ENCODE peak calls at places on chromosomes 3 and 15, in ten cellular contexts. One of them, this sample, is unnamed.

GRCh38 chr15:39140060-39140604 is 440.7 kb upstream of the THBS1 start:
- DNase-seq in endothelial cell: peak
- DNase-seq in mucosa of descending colon: no peak
- DNase-seq in esophagus squamous epithelium: no peak
- DNase-seq in HFFc6: peak
- DNase-seq in CD8-positive, alpha-beta T cell: no peak
- DNase-seq in PC-3: peak
- DNase-seq in neural crest cell: no peak
- DNase-seq in GM12865: no peak
- DNase-seq in CD4-positive, alpha-beta T cell: no peak
- DNase-seq in this sample: no peak

GRCh38 chr15:70400766-70401541 is 303.2 kb upstream of the TLE3 start:
- DNase-seq in endothelial cell: no peak
- DNase-seq in mucosa of descending colon: no peak
- DNase-seq in esophagus squamous epithelium: no peak
- DNase-seq in HFFc6: no peak
- DNase-seq in CD8-positive, alpha-beta T cell: no peak
- DNase-seq in PC-3: no peak
- DNase-seq in neural crest cell: no peak
- DNase-seq in GM12865: no peak
- DNase-seq in CD4-positive, alpha-beta T cell: no peak
- DNase-seq in this sample: no peak

GRCh38 chr3:25555695-25556094 is 109.0 kb downstream of the TOP2B start:
- DNase-seq in endothelial cell: no peak
- DNase-seq in mucosa of descending colon: no peak
- DNase-seq in esophagus squamous epithelium: no peak
- DNase-seq in HFFc6: no peak
- DNase-seq in CD8-positive, alpha-beta T cell: no peak
- DNase-seq in PC-3: no peak
- DNase-seq in neural crest cell: no peak
- DNase-seq in GM12865: no peak
- DNase-seq in CD4-positive, alpha-beta T cell: no peak
- DNase-seq in this sample: no peak

GRCh38 chr3:48428863-48429415 is 947 bp downstream of the PLXNB1 start:
- DNase-seq in endothelial cell: peak
- DNase-seq in mucosa of descending colon: peak
- DNase-seq in esophagus squamous epithelium: no peak
- DNase-seq in HFFc6: no peak
- DNase-seq in CD8-positive, alpha-beta T cell: no peak
- DNase-seq in PC-3: peak
- DNase-seq in neural crest cell: peak
- DNase-seq in GM12865: no peak
- DNase-seq in CD4-positive, alpha-beta T cell: no peak
- DNase-seq in this sample: peak

GRCh38 chr3:121985841-121986240 is 36.2 kb downstream of the ILDR1 start:
- DNase-seq in endothelial cell: no peak
- DNase-seq in mucosa of descending colon: no peak
- DNase-seq in esophagus squamous epithelium: no peak
- DNase-seq in HFFc6: no peak
- DNase-seq in CD8-positive, alpha-beta T cell: no peak
- DNase-seq in PC-3: no peak
- DNase-seq in neural crest cell: no peak
- DNase-seq in GM12865: no peak
- DNase-seq in CD4-positive, alpha-beta T cell: no peak
- DNase-seq in this sample: no peak

GRCh38 chr3:109072208-109072607 is 45.7 kb downstream of the MORC1 start:
- DNase-seq in endothelial cell: no peak
- DNase-seq in mucosa of descending colon: no peak
- DNase-seq in esophagus squamous epithelium: no peak
- DNase-seq in HFFc6: no peak
- DNase-seq in CD8-positive, alpha-beta T cell: no peak
- DNase-seq in PC-3: no peak
- DNase-seq in neural crest cell: no peak
- DNase-seq in GM12865: peak
- DNase-seq in CD4-positive, alpha-beta T cell: no peak
- DNase-seq in this sample: no peak

GRCh38 chr3:41026394-41027177 is 172.7 kb upstream of the CTNNB1 start:
- DNase-seq in endothelial cell: peak
- DNase-seq in mucosa of descending colon: no peak
- DNase-seq in esophagus squamous epithelium: no peak
- DNase-seq in HFFc6: no peak
- DNase-seq in CD8-positive, alpha-beta T cell: no peak
- DNase-seq in PC-3: peak
- DNase-seq in neural crest cell: peak
- DNase-seq in GM12865: no peak
- DNase-seq in CD4-positive, alpha-beta T cell: no peak
- DNase-seq in this sample: peak

GRCh38 chr3:141052570-141053069 is 1.5 kb downstream of the SPSB4 start:
- DNase-seq in endothelial cell: peak
- DNase-seq in mucosa of descending colon: no peak
- DNase-seq in esophagus squamous epithelium: no peak
- DNase-seq in HFFc6: no peak
- DNase-seq in CD8-positive, alpha-beta T cell: no peak
- DNase-seq in PC-3: no peak
- DNase-seq in neural crest cell: peak
- DNase-seq in GM12865: no peak
- DNase-seq in CD4-positive, alpha-beta T cell: no peak
- DNase-seq in this sample: peak

GRCh38 chr15:73368301-73369072 is at the start of gene HCN4:
- DNase-seq in endothelial cell: peak
- DNase-seq in mucosa of descending colon: no peak
- DNase-seq in esophagus squamous epithelium: no peak
- DNase-seq in HFFc6: no peak
- DNase-seq in CD8-positive, alpha-beta T cell: no peak
- DNase-seq in PC-3: no peak
- DNase-seq in neural crest cell: peak
- DNase-seq in GM12865: no peak
- DNase-seq in CD4-positive, alpha-beta T cell: no peak
- DNase-seq in this sample: peak

GRCh38 chr3:175270199-175270837 is 411.2 kb downstream of the NAALADL2 start:
- DNase-seq in endothelial cell: no peak
- DNase-seq in mucosa of descending colon: no peak
- DNase-seq in esophagus squamous epithelium: no peak
- DNase-seq in HFFc6: peak
- DNase-seq in CD8-positive, alpha-beta T cell: no peak
- DNase-seq in PC-3: peak
- DNase-seq in neural crest cell: no peak
- DNase-seq in GM12865: no peak
- DNase-seq in CD4-positive, alpha-beta T cell: no peak
- DNase-seq in this sample: no peak

GRCh38 chr3:139797724-139798343 is 120.1 kb upstream of the NMNAT3 start:
- DNase-seq in endothelial cell: peak
- DNase-seq in mucosa of descending colon: peak
- DNase-seq in esophagus squamous epithelium: no peak
- DNase-seq in HFFc6: no peak
- DNase-seq in CD8-positive, alpha-beta T cell: no peak
- DNase-seq in PC-3: peak
- DNase-seq in neural crest cell: peak
- DNase-seq in GM12865: peak
- DNase-seq in CD4-positive, alpha-beta T cell: no peak
- DNase-seq in this sample: peak

GRCh38 chr3:71355862-71356261 is 227.7 kb downstream of the FOXP1 start:
- DNase-seq in endothelial cell: no peak
- DNase-seq in mucosa of descending colon: no peak
- DNase-seq in esophagus squamous epithelium: no peak
- DNase-seq in HFFc6: no peak
- DNase-seq in CD8-positive, alpha-beta T cell: no peak
- DNase-seq in PC-3: no peak
- DNase-seq in neural crest cell: no peak
- DNase-seq in GM12865: no peak
- DNase-seq in CD4-positive, alpha-beta T cell: no peak
- DNase-seq in this sample: no peak

GRCh38 chr3:53162672-53163458 is 1.9 kb downstream of the PRKCD start:
- DNase-seq in endothelial cell: no peak
- DNase-seq in mucosa of descending colon: peak
- DNase-seq in esophagus squamous epithelium: peak
- DNase-seq in HFFc6: no peak
- DNase-seq in CD8-positive, alpha-beta T cell: peak
- DNase-seq in PC-3: peak
- DNase-seq in neural crest cell: no peak
- DNase-seq in GM12865: peak
- DNase-seq in CD4-positive, alpha-beta T cell: peak
- DNase-seq in this sample: no peak

GRCh38 chr3:976021-976420 is 116.8 kb upstream of the CNTN6 start:
- DNase-seq in endothelial cell: no peak
- DNase-seq in mucosa of descending colon: no peak
- DNase-seq in esophagus squamous epithelium: no peak
- DNase-seq in HFFc6: no peak
- DNase-seq in CD8-positive, alpha-beta T cell: no peak
- DNase-seq in PC-3: peak
- DNase-seq in neural crest cell: no peak
- DNase-seq in GM12865: no peak
- DNase-seq in CD4-positive, alpha-beta T cell: no peak
- DNase-seq in this sample: no peak

GRCh38 chr3:123813876-123814275 is 70.3 kb downstream of the MYLK start:
- DNase-seq in endothelial cell: no peak
- DNase-seq in mucosa of descending colon: no peak
- DNase-seq in esophagus squamous epithelium: no peak
- DNase-seq in HFFc6: peak
- DNase-seq in CD8-positive, alpha-beta T cell: no peak
- DNase-seq in PC-3: peak
- DNase-seq in neural crest cell: no peak
- DNase-seq in GM12865: no peak
- DNase-seq in CD4-positive, alpha-beta T cell: no peak
- DNase-seq in this sample: no peak

GRCh38 chr15:99122831-99123705 is 18.2 kb downstream of the SYNM start:
- DNase-seq in endothelial cell: no peak
- DNase-seq in mucosa of descending colon: no peak
- DNase-seq in esophagus squamous epithelium: no peak
- DNase-seq in HFFc6: no peak
- DNase-seq in CD8-positive, alpha-beta T cell: no peak
- DNase-seq in PC-3: peak
- DNase-seq in neural crest cell: no peak
- DNase-seq in GM12865: no peak
- DNase-seq in CD4-positive, alpha-beta T cell: no peak
- DNase-seq in this sample: no peak

GRCh38 chr15:55824857-55825613 is 82.1 kb upstream of the PRTG start:
- DNase-seq in endothelial cell: no peak
- DNase-seq in mucosa of descending colon: no peak
- DNase-seq in esophagus squamous epithelium: no peak
- DNase-seq in HFFc6: no peak
- DNase-seq in CD8-positive, alpha-beta T cell: no peak
- DNase-seq in PC-3: no peak
- DNase-seq in neural crest cell: no peak
- DNase-seq in GM12865: no peak
- DNase-seq in CD4-positive, alpha-beta T cell: no peak
- DNase-seq in this sample: no peak

GRCh38 chr15:48876057-48876456 is 1.9 kb upstream of the EID1 start:
- DNase-seq in endothelial cell: no peak
- DNase-seq in mucosa of descending colon: no peak
- DNase-seq in esophagus squamous epithelium: no peak
- DNase-seq in HFFc6: no peak
- DNase-seq in CD8-positive, alpha-beta T cell: no peak
- DNase-seq in PC-3: no peak
- DNase-seq in neural crest cell: no peak
- DNase-seq in GM12865: no peak
- DNase-seq in CD4-positive, alpha-beta T cell: no peak
- DNase-seq in this sample: no peak

GRCh38 chr3:126113733-126114132 is 29.8 kb upstream of the SLC41A3 start:
- DNase-seq in endothelial cell: peak
- DNase-seq in mucosa of descending colon: no peak
- DNase-seq in esophagus squamous epithelium: no peak
- DNase-seq in HFFc6: no peak
- DNase-seq in CD8-positive, alpha-beta T cell: no peak
- DNase-seq in PC-3: no peak
- DNase-seq in neural crest cell: no peak
- DNase-seq in GM12865: peak
- DNase-seq in CD4-positive, alpha-beta T cell: no peak
- DNase-seq in this sample: peak
- TF ChIP-seq CTCF in endothelial cell: peak
- TF ChIP-seq CTCF in mucosa of descending colon: no peak
- TF ChIP-seq CTCF in esophagus squamous epithelium: no peak
- TF ChIP-seq CTCF in HFFc6: peak
- TF ChIP-seq CTCF in CD8-positive, alpha-beta T cell: peak
- TF ChIP-seq CTCF in PC-3: peak
- TF ChIP-seq CTCF in neural crest cell: peak
- TF ChIP-seq CTCF in GM12865: peak
- TF ChIP-seq CTCF in CD4-positive, alpha-beta T cell: no peak
- TF ChIP-seq CTCF in this sample: peak

DNA sequence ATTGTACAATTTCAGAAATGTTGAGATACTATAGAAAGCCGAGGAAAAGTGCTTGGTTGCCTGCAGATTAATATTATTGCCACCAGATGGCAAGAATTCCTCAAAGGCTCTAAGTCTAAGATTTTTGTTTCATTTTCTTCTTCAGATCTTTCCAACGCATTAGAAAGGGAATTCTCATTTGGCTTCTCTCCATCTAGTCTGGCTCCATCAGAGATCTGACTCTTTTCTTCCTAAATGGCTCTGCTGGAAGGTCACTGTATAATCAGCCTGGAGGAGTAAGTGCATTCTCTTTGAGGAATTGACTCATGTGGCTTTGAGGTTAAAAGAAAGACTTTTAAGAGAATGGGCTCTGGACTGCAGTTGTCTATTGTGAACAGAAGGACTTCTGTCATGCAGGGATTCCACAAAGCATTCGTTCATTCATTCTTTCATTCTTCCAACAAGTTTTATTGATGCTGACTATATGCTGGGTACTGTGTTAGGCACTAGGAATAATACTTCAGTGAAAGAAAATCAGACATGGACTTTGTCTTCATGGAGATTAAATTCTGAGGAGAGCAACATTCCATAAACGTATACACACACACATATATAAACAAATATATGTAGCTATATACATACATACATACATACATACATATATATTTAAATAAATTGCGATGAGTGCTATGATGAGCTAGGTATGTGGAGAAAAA is 55.3 kb downstream of the SLC28A2 start:
- DNase-seq in endothelial cell: no peak
- DNase-seq in mucosa of descending colon: no peak
- DNase-seq in esophagus squamous epithelium: no peak
- DNase-seq in HFFc6: peak
- DNase-seq in CD8-positive, alpha-beta T cell: no peak
- DNase-seq in PC-3: peak
- DNase-seq in neural crest cell: no peak
- DNase-seq in GM12865: peak
- DNase-seq in CD4-positive, alpha-beta T cell: no peak
- DNase-seq in this sample: no peak
- TF ChIP-seq CTCF in endothelial cell: peak
- TF ChIP-seq CTCF in mucosa of descending colon: peak
- TF ChIP-seq CTCF in esophagus squamous epithelium: peak
- TF ChIP-seq CTCF in HFFc6: peak
- TF ChIP-seq CTCF in CD8-positive, alpha-beta T cell: no peak
- TF ChIP-seq CTCF in PC-3: peak
- TF ChIP-seq CTCF in neural crest cell: peak
- TF ChIP-seq CTCF in GM12865: peak
- TF ChIP-seq CTCF in CD4-positive, alpha-beta T cell: peak
- TF ChIP-seq CTCF in this sample: no peak

GRCh38 chr3:127133971-127134370 is 59.0 kb upstream of the PRR23E start:
- DNase-seq in endothelial cell: no peak
- DNase-seq in mucosa of descending colon: no peak
- DNase-seq in esophagus squamous epithelium: no peak
- DNase-seq in HFFc6: no peak
- DNase-seq in CD8-positive, alpha-beta T cell: no peak
- DNase-seq in PC-3: no peak
- DNase-seq in neural crest cell: no peak
- DNase-seq in GM12865: no peak
- DNase-seq in CD4-positive, alpha-beta T cell: no peak
- DNase-seq in this sample: no peak
- TF ChIP-seq CTCF in endothelial cell: no peak
- TF ChIP-seq CTCF in mucosa of descending colon: no peak
- TF ChIP-seq CTCF in esophagus squamous epithelium: no peak
- TF ChIP-seq CTCF in HFFc6: no peak
- TF ChIP-seq CTCF in CD8-positive, alpha-beta T cell: no peak
- TF ChIP-seq CTCF in PC-3: no peak
- TF ChIP-seq CTCF in neural crest cell: no peak
- TF ChIP-seq CTCF in GM12865: no peak
- TF ChIP-seq CTCF in CD4-positive, alpha-beta T cell: no peak
- TF ChIP-seq CTCF in this sample: no peak

GRCh38 chr3:45092132-45093031 is 53.8 kb downstream of the CDCP1 start:
- DNase-seq in endothelial cell: no peak
- DNase-seq in mucosa of descending colon: peak
- DNase-seq in esophagus squamous epithelium: no peak
- DNase-seq in HFFc6: peak
- DNase-seq in CD8-positive, alpha-beta T cell: no peak
- DNase-seq in PC-3: peak
- DNase-seq in neural crest cell: no peak
- DNase-seq in GM12865: no peak
- DNase-seq in CD4-positive, alpha-beta T cell: no peak
- DNase-seq in this sample: peak
- TF ChIP-seq CTCF in endothelial cell: no peak
- TF ChIP-seq CTCF in mucosa of descending colon: no peak
- TF ChIP-seq CTCF in esophagus squamous epithelium: no peak
- TF ChIP-seq CTCF in HFFc6: peak
- TF ChIP-seq CTCF in CD8-positive, alpha-beta T cell: no peak
- TF ChIP-seq CTCF in PC-3: peak
- TF ChIP-seq CTCF in neural crest cell: no peak
- TF ChIP-seq CTCF in GM12865: no peak
- TF ChIP-seq CTCF in CD4-positive, alpha-beta T cell: no peak
- TF ChIP-seq CTCF in this sample: no peak

This sample was measured in nephron progenitor cell.